ENCODE peak calls at places on chromosomes 4 and X, in seven cellular contexts. J is left ventricle myocardium superior; T is cardiac muscle cell; S is stimulated activated CD4-positive, alpha-beta T cell treated with anti-CD3 and anti-CD28 coated beads, Interleukin-1b, Interleukin-23, amount 100 ng/mL, for 48 hours; Y is nucleus accumbens; C is right lobe of liver; W is effector CD4-positive, alpha-beta T cell. O is an unnamed sample.

GRCh38 chr4:82984459-82984858 is 26.2 kb downstream of the LIN54 start:
- DNase-seq in T (no peak), J (no peak), Y (no peak), W (no peak), S (peak), C (no peak), O (peak)

GRCh38 chrX:43949669-43950068 is 23.5 kb downstream of the NDP start:
- DNase-seq in T (peak), W (no peak), C (peak), S (peak), Y (no peak), J (peak), O (no peak)

GRCh38 chr4:87108142-87108546 is 112.3 kb downstream of the KLHL8 start:
- DNase-seq in S (peak), Y (no peak), T (no peak), J (no peak), C (no peak), W (no peak), O (peak)

GRCh38 chrX:71302461-71303213 is 1.1 kb downstream of the ITGB1BP2 start:
- DNase-seq in T (no peak), S (no peak), J (no peak), W (no peak), Y (no peak), C (no peak), O (no peak)

GRCh38 chr4:184039963-184040383 is 134.9 kb downstream of the STOX2 start:
- DNase-seq in J (peak), S (peak), Y (no peak), W (no peak), T (peak), C (no peak), O (no peak)

GRCh38 chr4:90582087-90582486 is 454.9 kb downstream of the CCSER1 start:
- DNase-seq in S (no peak), J (no peak), W (no peak), Y (no peak), C (no peak), T (peak), O (no peak)

GRCh38 chr4:114017120-114017917 is 37.9 kb upstream of the ARSJ start:
- DNase-seq in W (no peak), Y (no peak), C (no peak), J (no peak), T (no peak), S (no peak), O (no peak)

GRCh38 chr4:147456706-147457105 is 24.2 kb upstream of the EDNRA start:
- DNase-seq in C (no peak), Y (no peak), T (no peak), S (no peak), J (no peak), W (no peak), O (no peak)

O was measured in GM04504.